ENCODE peak calls at places on chromosomes 11 and 22, in four cellular contexts. One of them, this sample, is unnamed.

GRCh38 chr22:44020981-44021380 is 3.1 kb upstream of the PARVB start:
- DNase-seq in neuronal stem cell: no peak
- DNase-seq in naive thymus-derived CD4-positive, alpha-beta T cell: no peak
- DNase-seq in Peyer's patch: no peak
- DNase-seq in this sample: no peak

GRCh38 chr22:19984851-19985811 is 31.5 kb downstream of the ARVCF start:
- DNase-seq in neuronal stem cell: no peak
- DNase-seq in naive thymus-derived CD4-positive, alpha-beta T cell: no peak
- DNase-seq in Peyer's patch: no peak
- DNase-seq in this sample: no peak

GRCh38 chr11:76665921-76666351 is 4.6 kb downstream of the LRRC32 start:
- DNase-seq in neuronal stem cell: no peak
- DNase-seq in naive thymus-derived CD4-positive, alpha-beta T cell: no peak
- DNase-seq in Peyer's patch: peak
- DNase-seq in this sample: no peak

GRCh38 chr11:59931688-59932087 is 6.5 kb upstream of the OOSP1 start:
- DNase-seq in neuronal stem cell: no peak
- DNase-seq in naive thymus-derived CD4-positive, alpha-beta T cell: no peak
- DNase-seq in Peyer's patch: no peak
- DNase-seq in this sample: no peak

GRCh38 chr11:129190087-129190486 is 2.0 kb downstream of the ARHGAP32 start:
- DNase-seq in neuronal stem cell: no peak
- DNase-seq in naive thymus-derived CD4-positive, alpha-beta T cell: no peak
- DNase-seq in Peyer's patch: no peak
- DNase-seq in this sample: no peak

GRCh38 chr22:50693462-50693861 is 20.8 kb downstream of the SHANK3 start:
- DNase-seq in neuronal stem cell: no peak
- DNase-seq in naive thymus-derived CD4-positive, alpha-beta T cell: no peak
- DNase-seq in Peyer's patch: no peak
- DNase-seq in this sample: no peak

GRCh38 chr22:17943533-17944204 is 80.7 kb downstream of the MICAL3 start:
- DNase-seq in neuronal stem cell: no peak
- DNase-seq in naive thymus-derived CD4-positive, alpha-beta T cell: no peak
- DNase-seq in Peyer's patch: peak
- DNase-seq in this sample: no peak

GRCh38 chr22:29979645-29980303 is 96.8 kb downstream of the MTMR3 start:
- DNase-seq in neuronal stem cell: no peak
- DNase-seq in naive thymus-derived CD4-positive, alpha-beta T cell: no peak
- DNase-seq in Peyer's patch: no peak
- DNase-seq in this sample: no peak

GRCh38 chr11:129275825-129276224 is 83.7 kb upstream of the ARHGAP32 start:
- DNase-seq in neuronal stem cell: no peak
- DNase-seq in naive thymus-derived CD4-positive, alpha-beta T cell: no peak
- DNase-seq in Peyer's patch: no peak
- DNase-seq in this sample: no peak

GRCh38 chr22:45912910-45913309 is 64.1 kb downstream of the WNT7B start:
- DNase-seq in neuronal stem cell: no peak
- DNase-seq in naive thymus-derived CD4-positive, alpha-beta T cell: no peak
- DNase-seq in Peyer's patch: no peak
- DNase-seq in this sample: no peak
- H3K4me3 ChIP-seq in neuronal stem cell: no peak
- H3K4me3 ChIP-seq in naive thymus-derived CD4-positive, alpha-beta T cell: no peak
- H3K4me3 ChIP-seq in Peyer's patch: no peak
- H3K4me3 ChIP-seq in this sample: no peak

GRCh38 chr11:122727101-122727929 is 71.8 kb downstream of the UBASH3B start:
- DNase-seq in neuronal stem cell: peak
- DNase-seq in naive thymus-derived CD4-positive, alpha-beta T cell: peak
- DNase-seq in Peyer's patch: no peak
- DNase-seq in this sample: no peak
- H3K4me3 ChIP-seq in neuronal stem cell: no peak
- H3K4me3 ChIP-seq in naive thymus-derived CD4-positive, alpha-beta T cell: peak
- H3K4me3 ChIP-seq in Peyer's patch: no peak
- H3K4me3 ChIP-seq in this sample: no peak

DNA sequence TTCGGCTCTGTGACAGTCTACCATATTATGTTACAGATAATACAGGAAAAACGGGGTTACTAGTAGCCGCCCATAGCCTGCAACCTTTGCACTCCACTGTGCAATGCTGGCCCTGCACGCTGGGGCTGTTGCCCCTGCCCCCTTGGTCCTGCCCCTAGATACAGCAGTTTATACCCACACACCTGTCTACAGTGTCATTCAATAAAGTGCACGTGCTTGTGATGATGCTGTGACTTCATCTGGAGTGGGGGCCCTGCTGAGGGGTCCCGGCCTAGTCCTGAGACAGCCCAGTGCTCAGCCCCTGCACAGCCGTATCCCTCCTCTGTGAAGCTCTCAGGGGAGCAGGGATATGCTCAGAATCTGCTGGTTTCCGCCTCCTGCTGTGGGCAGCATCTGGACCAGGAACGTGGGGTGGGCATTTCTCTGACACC is 1.2 kb downstream of the IFITM1 start:
- DNase-seq in neuronal stem cell: no peak
- DNase-seq in naive thymus-derived CD4-positive, alpha-beta T cell: no peak
- DNase-seq in Peyer's patch: peak
- DNase-seq in this sample: no peak
- H3K4me3 ChIP-seq in neuronal stem cell: peak
- H3K4me3 ChIP-seq in naive thymus-derived CD4-positive, alpha-beta T cell: peak
- H3K4me3 ChIP-seq in Peyer's patch: peak
- H3K4me3 ChIP-seq in this sample: peak

GRCh38 chr11:65430406-65431217 is 8.0 kb downstream of the NEAT1 start:
- DNase-seq in neuronal stem cell: no peak
- DNase-seq in naive thymus-derived CD4-positive, alpha-beta T cell: peak
- DNase-seq in Peyer's patch: no peak
- DNase-seq in this sample: no peak

GRCh38 chr11:65429724-65430405 is 7.3 kb downstream of the NEAT1 start:
- DNase-seq in neuronal stem cell: no peak
- DNase-seq in naive thymus-derived CD4-positive, alpha-beta T cell: peak
- DNase-seq in Peyer's patch: peak
- DNase-seq in this sample: no peak

GRCh38 chr11:65432686-65433582 is 10.3 kb downstream of the NEAT1 start:
- DNase-seq in neuronal stem cell: no peak
- DNase-seq in naive thymus-derived CD4-positive, alpha-beta T cell: peak
- DNase-seq in Peyer's patch: no peak
- DNase-seq in this sample: no peak

GRCh38 chr11:65432133-65432650 is 9.6 kb downstream of the NEAT1 start:
- DNase-seq in neuronal stem cell: no peak
- DNase-seq in naive thymus-derived CD4-positive, alpha-beta T cell: no peak
- DNase-seq in Peyer's patch: no peak
- DNase-seq in this sample: no peak

GRCh38 chr11:65431452-65432132 is 9.0 kb downstream of the NEAT1 start:
- DNase-seq in neuronal stem cell: no peak
- DNase-seq in naive thymus-derived CD4-positive, alpha-beta T cell: peak
- DNase-seq in Peyer's patch: no peak
- DNase-seq in this sample: no peak
- H3K4me3 ChIP-seq in neuronal stem cell: no peak
- H3K4me3 ChIP-seq in naive thymus-derived CD4-positive, alpha-beta T cell: no peak
- H3K4me3 ChIP-seq in Peyer's patch: no peak
- H3K4me3 ChIP-seq in this sample: no peak

GRCh38 chr22:37196539-37197450 is 8.7 kb upstream of the C1QTNF6 start:
- DNase-seq in neuronal stem cell: no peak
- DNase-seq in naive thymus-derived CD4-positive, alpha-beta T cell: no peak
- DNase-seq in Peyer's patch: peak
- DNase-seq in this sample: no peak
- H3K4me3 ChIP-seq in neuronal stem cell: no peak
- H3K4me3 ChIP-seq in naive thymus-derived CD4-positive, alpha-beta T cell: no peak
- H3K4me3 ChIP-seq in Peyer's patch: no peak
- H3K4me3 ChIP-seq in this sample: no peak

GRCh38 chr11:3838504-3838903 is 2.3 kb downstream of the RHOG start:
- DNase-seq in neuronal stem cell: no peak
- DNase-seq in naive thymus-derived CD4-positive, alpha-beta T cell: no peak
- DNase-seq in Peyer's patch: no peak
- DNase-seq in this sample: no peak
- H3K4me3 ChIP-seq in neuronal stem cell: no peak
- H3K4me3 ChIP-seq in naive thymus-derived CD4-positive, alpha-beta T cell: peak
- H3K4me3 ChIP-seq in Peyer's patch: peak
- H3K4me3 ChIP-seq in this sample: no peak

DNA sequence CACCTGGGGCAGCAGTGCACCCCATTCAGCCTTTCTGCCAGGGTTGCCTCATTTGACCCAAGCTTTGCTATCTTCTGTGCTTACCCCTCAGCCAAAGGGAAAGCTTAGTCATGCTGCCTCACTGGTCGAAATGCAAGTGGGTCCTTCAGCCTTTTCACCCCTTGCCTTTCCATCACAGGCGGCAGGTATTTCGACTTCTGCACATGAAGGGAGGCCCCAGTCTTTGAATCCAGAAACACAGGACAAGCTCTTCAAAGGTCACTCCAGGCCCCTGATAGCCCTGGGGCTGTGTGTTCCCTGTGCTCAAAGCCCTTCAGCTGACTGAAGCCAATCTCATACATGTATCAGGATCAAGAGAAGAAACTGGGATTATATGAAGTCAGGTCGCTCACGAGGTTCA is 129.7 kb downstream of the SNX19 start:
- DNase-seq in neuronal stem cell: no peak
- DNase-seq in naive thymus-derived CD4-positive, alpha-beta T cell: no peak
- DNase-seq in Peyer's patch: no peak
- DNase-seq in this sample: no peak
- H3K4me3 ChIP-seq in neuronal stem cell: no peak
- H3K4me3 ChIP-seq in naive thymus-derived CD4-positive, alpha-beta T cell: no peak
- H3K4me3 ChIP-seq in Peyer's patch: no peak
- H3K4me3 ChIP-seq in this sample: no peak

DNA sequence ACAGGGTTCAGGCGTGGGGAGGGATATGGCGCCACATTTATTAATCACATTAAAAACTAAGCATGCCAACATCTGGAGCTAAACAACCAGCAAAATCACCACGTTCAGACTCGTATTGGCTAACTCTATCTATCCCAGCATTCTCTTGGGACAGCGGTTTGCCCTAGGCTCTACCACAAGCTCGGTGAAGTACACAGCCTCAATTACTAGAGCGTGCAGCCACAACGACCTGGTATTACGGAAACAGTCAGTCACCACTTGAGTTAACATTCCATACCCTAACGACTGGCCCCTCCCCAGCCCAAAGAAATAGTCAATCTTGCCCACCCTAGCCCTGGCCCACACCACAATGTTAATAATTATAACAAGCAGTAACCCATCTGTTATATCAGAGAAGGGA is 32.1 kb downstream of the APOL5 start:
- DNase-seq in neuronal stem cell: no peak
- DNase-seq in naive thymus-derived CD4-positive, alpha-beta T cell: no peak
- DNase-seq in Peyer's patch: no peak
- DNase-seq in this sample: peak
- H3K4me3 ChIP-seq in neuronal stem cell: no peak
- H3K4me3 ChIP-seq in naive thymus-derived CD4-positive, alpha-beta T cell: no peak
- H3K4me3 ChIP-seq in Peyer's patch: no peak
- H3K4me3 ChIP-seq in this sample: peak